ENCODE peak calls at places on chromosomes 4 and X, in five cellular contexts. A, Z, I, Y and S are unnamed samples.

GRCh38 chr4:84623661-84624060 is 40.7 kb downstream of the CDS1 start:
- DNase-seq in Z (no peak), A (no peak), I (no peak), Y (no peak), S (no peak)

GRCh38 chr4:24793219-24794005 is 2.0 kb upstream of the SOD3 start:
- DNase-seq in Y (no peak), A (peak), I (peak), Z (no peak), S (peak)

GRCh38 chrX:153297376-153297775 is 24.2 kb downstream of the PNMA6F start:
- DNase-seq in I (no peak), Y (no peak), Z (no peak), A (no peak), S (no peak)

GRCh38 chr4:26323807-26324206 is 3.0 kb downstream of the RBPJ start:
- DNase-seq in Z (no peak), I (no peak), A (no peak), Y (no peak), S (no peak)

GRCh38 chr4:66943117-66943516 is 602.2 kb downstream of the CENPC start:
- DNase-seq in Z (no peak), A (no peak), Y (no peak), I (no peak), S (no peak)

GRCh38 chr4:153409412-153409811 is 56.7 kb upstream of the TMEM131L start:
- DNase-seq in A (peak), Y (no peak), Z (no peak), I (no peak), S (no peak)

GRCh38 chrX:100654256-100654655 is 10.3 kb downstream of the SRPX2 start:
- DNase-seq in A (no peak), Y (no peak), I (no peak), Z (no peak), S (peak)

GRCh38 chr4:15479089-15479912 is 9.6 kb downstream of the CC2D2A start:
- DNase-seq in I (peak), A (peak), Z (no peak), Y (peak), S (peak)

GRCh38 chr4:168724960-168725359 is 228.1 kb downstream of the PALLD start:
- DNase-seq in Z (no peak), A (no peak), Y (no peak), I (no peak), S (no peak)

GRCh38 chrX:110435191-110435590 is 76.5 kb downstream of the RTL9 start:
- DNase-seq in A (no peak), I (no peak), Y (no peak), Z (no peak), S (no peak)

GRCh38 chrX:154486052-154486395 is 391 bp downstream of the UBL4A start:
- DNase-seq in I (no peak), Z (no peak), A (peak), Y (no peak), S (peak)

GRCh38 chrX:133918326-133918725 is 67.1 kb downstream of the GPC3 start:
- DNase-seq in A (no peak), Z (no peak), I (no peak), Y (no peak), S (no peak)

GRCh38 chr4:140691369-140691768 is 64.8 kb downstream of the TBC1D9 start:
- DNase-seq in Z (no peak), Y (no peak), A (no peak), I (peak), S (no peak)

GRCh38 chrX:19677121-19677520 is 161.8 kb upstream of the MAP3K15 start:
- DNase-seq in Z (no peak), A (no peak), Y (no peak), I (no peak), S (no peak)

GRCh38 chrX:637660-638481 is 7.3 kb downstream of the SHOX start:
- DNase-seq in Y (no peak), I (no peak), A (no peak), Z (no peak), S (no peak)

GRCh38 chr4:8600686-8601085 is 8.1 kb downstream of the CPZ start:
- DNase-seq in Z (no peak), Y (no peak), I (no peak), A (no peak), S (no peak)

GRCh38 chrX:79167437-79167836 is 22.9 kb downstream of the GPR174 start:
- DNase-seq in A (no peak), Y (no peak), I (no peak), Z (no peak), S (no peak)

GRCh38 chr4:76198411-76199237 is 15.0 kb downstream of the SCARB2 start:
- DNase-seq in I (no peak), A (peak), Y (no peak), Z (peak), S (peak)

GRCh38 chr4:102713096-102713495 is 47.7 kb downstream of the MANBA start:
- DNase-seq in I (peak), Z (no peak), A (no peak), Y (no peak), S (peak)

GRCh38 chr4:77776182-77777134 is 42.7 kb downstream of the CNOT6L start:
- DNase-seq in A (no peak), Z (no peak), Y (no peak), I (no peak), S (no peak)

GRCh38 chrX:70171636-70172035 is 5.6 kb upstream of the DGAT2L6 start:
- DNase-seq in Z (no peak), I (no peak), Y (no peak), A (no peak), S (no peak)

GRCh38 chr4:14532436-14532835 is 469.8 kb upstream of the CPEB2 start:
- DNase-seq in Y (no peak), I (no peak), Z (no peak), A (no peak), S (no peak)

GRCh38 chr4:37719021-37719420 is 32.8 kb upstream of the RELL1 start:
- DNase-seq in A (no peak), I (no peak), Z (no peak), Y (no peak), S (no peak)

GRCh38 chr4:185787926-185788679 is 23.9 kb downstream of the SORBS2 start:
- DNase-seq in A (no peak), Z (no peak), I (no peak), Y (no peak), S (no peak)

GRCh38 chr4:84529169-84529751 is 30.2 kb upstream of the NKX6-1 start:
- DNase-seq in Y (no peak), A (peak), Z (no peak), I (peak), S (peak)

GRCh38 chr4:121057466-121057911 is 14.8 kb downstream of the NDNF start:
- DNase-seq in A (no peak), Y (no peak), Z (no peak), I (no peak), S (no peak)

GRCh38 chr4:1232661-1233621 is 16.0 kb downstream of the CTBP1 start:
- DNase-seq in A (no peak), I (no peak), Y (no peak), Z (no peak), S (no peak)

GRCh38 chr4:71004281-71004851 is 10.9 kb downstream of the DCK start:
- DNase-seq in I (peak), Z (no peak), A (no peak), Y (no peak), S (no peak)

GRCh38 chr4:135418353-135418752 is 1216.8 kb upstream of the PABPC4L start:
- DNase-seq in I (peak), Y (no peak), Z (no peak), A (no peak), S (peak)

GRCh38 chrX:15310117-15310516 is 5.3 kb downstream of the ASB11 start:
- DNase-seq in Z (no peak), A (no peak), I (no peak), Y (no peak), S (no peak)

GRCh38 chr4:82017680-82018079 is 356.1 kb downstream of the HNRNPD start:
- DNase-seq in A (peak), Y (no peak), I (peak), Z (no peak), S (peak)

GRCh38 chrX:108001218-108001814 is 19.1 kb upstream of the TEX13B start:
- DNase-seq in Z (no peak), Y (no peak), A (no peak), I (peak), S (peak)

DNA sequence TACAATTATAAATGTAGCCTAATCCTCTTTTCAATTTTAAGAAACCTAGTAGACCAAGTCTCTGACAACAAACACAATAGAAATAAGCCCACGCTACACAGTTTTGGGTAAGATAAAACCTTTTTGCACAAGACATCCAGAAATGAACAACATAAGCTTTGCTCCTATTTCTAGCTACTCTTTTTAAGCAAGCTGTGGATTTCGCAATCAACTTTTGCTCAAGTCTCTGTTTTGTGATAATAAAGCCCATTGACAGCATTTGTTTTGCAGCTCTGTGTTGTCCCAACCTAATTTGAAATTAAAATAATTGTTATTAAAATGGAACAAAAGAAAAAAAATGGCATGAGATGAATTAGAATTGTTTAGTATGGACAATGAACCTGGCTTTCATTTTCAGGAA is 287.9 kb upstream of the PUDP start:
- DNase-seq in A (no peak), I (no peak), Z (no peak), Y (no peak), S (no peak)
- TF ChIP-seq KDM1A in A (no peak), I (no peak), Z (no peak), Y (no peak), S (no peak)

GRCh38 chr4:148007303-148007702 is 275.4 kb downstream of the ARHGAP10 start:
- DNase-seq in Z (no peak), A (peak), Y (no peak), I (no peak), S (peak)
- TF ChIP-seq KDM1A in Z (no peak), A (no peak), Y (no peak), I (no peak), S (no peak)

GRCh38 chrX:13775837-13776236 is 41.1 kb downstream of the GPM6B start:
- DNase-seq in Y (no peak), A (no peak), I (no peak), Z (no peak), S (no peak)

GRCh38 chrX:13776387-13776786 is 40.5 kb downstream of the GPM6B start:
- DNase-seq in Y (no peak), A (no peak), I (no peak), Z (no peak), S (no peak)

GRCh38 chrX:13770013-13770412 is 35.5 kb downstream of the OFD1 start:
- DNase-seq in Z (no peak), I (no peak), Y (no peak), A (no peak), S (no peak)

GRCh38 chrX:13778916-13779315 is 38.0 kb downstream of the GPM6B start:
- DNase-seq in A (no peak), Z (no peak), Y (no peak), I (no peak), S (no peak)

DNA sequence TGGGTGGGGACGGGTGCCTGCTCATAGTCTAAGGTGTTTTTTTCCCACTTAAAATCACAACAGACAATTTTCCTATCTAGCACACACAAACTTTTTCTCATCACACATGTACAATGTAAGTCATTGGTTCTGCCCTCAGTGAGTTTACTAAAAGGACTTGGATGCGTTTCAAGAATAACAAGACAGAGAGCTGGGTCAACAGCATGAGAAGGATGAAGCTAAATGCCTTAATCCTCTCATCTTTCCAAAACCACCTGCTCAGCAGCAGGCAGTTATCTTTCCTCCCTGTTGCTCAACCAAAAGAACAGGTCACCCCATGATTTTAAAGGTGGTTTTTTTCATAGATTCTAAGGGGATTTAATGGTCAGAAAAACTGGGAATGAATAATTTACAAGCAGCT is 40.1 kb downstream of the OFD1 start:
- DNase-seq in I (no peak), Y (no peak), A (no peak), Z (no peak), S (no peak)
- TF ChIP-seq KDM1A in I (no peak), Y (no peak), A (no peak), Z (no peak), S (no peak)

DNA sequence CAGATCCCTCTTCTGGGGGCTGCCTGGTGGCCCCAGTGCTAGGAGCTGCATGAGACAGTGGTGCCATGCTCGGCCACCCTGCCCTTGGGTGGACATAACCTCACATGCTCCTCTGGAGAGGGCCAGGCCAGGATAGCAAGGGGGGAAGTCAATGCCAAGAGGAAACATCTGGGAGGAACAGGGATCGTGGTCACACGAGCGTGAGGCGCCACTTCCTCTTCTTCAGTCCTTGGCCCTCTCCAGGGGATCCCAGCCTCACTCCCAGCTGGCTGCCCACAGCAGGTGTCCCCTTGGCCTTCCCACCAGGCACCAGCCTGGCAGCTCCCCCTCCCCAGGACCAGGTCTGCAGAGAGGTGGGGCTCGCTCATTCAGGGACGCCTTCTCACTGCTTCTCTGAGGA is 28.6 kb downstream of the TBC1D14 start:
- DNase-seq in A (no peak), I (no peak), Z (no peak), Y (no peak), S (no peak)
- TF ChIP-seq KDM1A in A (no peak), I (no peak), Z (no peak), Y (no peak), S (no peak)

GRCh38 chr4:21887481-21887880 is 61.1 kb downstream of the KCNIP4 start:
- DNase-seq in I (no peak), Y (no peak), A (no peak), Z (no peak), S (no peak)

GRCh38 chr4:21885241-21885640 is 63.3 kb downstream of the KCNIP4 start:
- DNase-seq in Z (no peak), I (no peak), A (no peak), Y (no peak), S (no peak)

GRCh38 chr4:21888195-21888976 is 60.2 kb downstream of the KCNIP4 start:
- DNase-seq in Z (no peak), Y (no peak), A (no peak), I (no peak), S (peak)

GRCh38 chr4:21884615-21885014 is 64.0 kb downstream of the KCNIP4 start:
- DNase-seq in Y (no peak), I (no peak), A (no peak), Z (no peak), S (no peak)

GRCh38 chr4:21885770-21886169 is 62.8 kb downstream of the KCNIP4 start:
- DNase-seq in Z (no peak), I (no peak), Y (no peak), A (no peak), S (no peak)
- TF ChIP-seq KDM1A in Z (no peak), I (no peak), Y (no peak), A (no peak), S (no peak)

GRCh38 chr4:143382539-143382938 is 45.9 kb downstream of the GAB1 start:
- DNase-seq in Y (no peak), A (no peak), Z (no peak), I (no peak), S (no peak)
- TF ChIP-seq KDM1A in Y (no peak), A (no peak), Z (no peak), I (no peak), S (no peak)